ENCODE peak calls at places on chromosomes 2 and 18, in nine cellular contexts. Q is GM06990, P is endothelial cell, Y is upper lobe of right lung, B is heart left ventricle, M is NB4, S is RWPE1, H is fibroblast of pulmonary artery, X is glutamatergic neuron. E is an unnamed sample.

GRCh38 chr2:105104208-105104731 is 66.4 kb downstream of the MRPS9 start:
- DNase-seq in Q (no peak), P (no peak), Y (no peak), B (no peak), M (no peak), S (peak; percentile 38), H (no peak), X (no peak), E (peak; percentile 62)

GRCh38 chr18:10234912-10235439 is 219.5 kb upstream of the APCDD1 start:
- DNase-seq in Q (no peak), P (no peak), Y (no peak), B (no peak), M (peak; percentile 73), S (peak; percentile 50), H (peak; percentile 83), X (no peak), E (peak; percentile 51)

GRCh38 chr2:56379066-56379465 is 195.3 kb downstream of the CCDC85A start:
- DNase-seq in Q (no peak), P (no peak), Y (no peak), B (no peak), M (no peak), S (no peak), H (no peak), X (no peak), E (peak; percentile 16)

GRCh38 chr2:159044804-159045286 is 76.4 kb downstream of the TANC1 start:
- DNase-seq in Q (no peak), P (no peak), Y (no peak), B (peak; percentile 57), M (no peak), S (peak; percentile 66), H (no peak), X (no peak), E (peak; percentile 72)

GRCh38 chr2:230411484-230412368 is 4.3 kb upstream of the SP100 start:
- DNase-seq in Q (peak; percentile 82), P (peak; percentile 53), Y (peak; percentile 87), B (peak; percentile 75), M (peak; percentile 75), S (peak; percentile 70), H (peak; percentile 63), X (peak; percentile 59), E (peak; percentile 52)

GRCh38 chr2:233021771-233022170 is 8.7 kb upstream of the NGEF start:
- DNase-seq in Q (no peak), P (no peak), Y (no peak), B (no peak), M (no peak), S (no peak), H (peak; percentile 26), X (no peak), E (peak; percentile 23)

GRCh38 chr2:174786066-174786725 is 21.9 kb upstream of the CHRNA1 start:
- DNase-seq in Q (no peak), P (no peak), Y (no peak), B (no peak), M (no peak), S (no peak), H (peak; percentile 52), X (no peak), E (no peak)

GRCh38 chr18:70469916-70470315 is 181.1 kb downstream of the SOCS6 start:
- DNase-seq in Q (no peak), P (no peak), Y (no peak), B (peak; percentile 30), M (peak; percentile 81), S (no peak), H (peak; percentile 63), X (no peak), E (no peak)

GRCh38 chr2:11444737-11445136 is 21.2 kb downstream of the E2F6 start:
- DNase-seq in Q (no peak), P (no peak), Y (no peak), B (no peak), M (no peak), S (no peak), H (no peak), X (no peak), E (no peak)
- TF ChIP-seq CTCF in Q (no peak), P (no peak), Y (no peak), B (no peak), M (no peak), S (no peak), H (no peak), X (no peak), E (no peak)

DNA sequence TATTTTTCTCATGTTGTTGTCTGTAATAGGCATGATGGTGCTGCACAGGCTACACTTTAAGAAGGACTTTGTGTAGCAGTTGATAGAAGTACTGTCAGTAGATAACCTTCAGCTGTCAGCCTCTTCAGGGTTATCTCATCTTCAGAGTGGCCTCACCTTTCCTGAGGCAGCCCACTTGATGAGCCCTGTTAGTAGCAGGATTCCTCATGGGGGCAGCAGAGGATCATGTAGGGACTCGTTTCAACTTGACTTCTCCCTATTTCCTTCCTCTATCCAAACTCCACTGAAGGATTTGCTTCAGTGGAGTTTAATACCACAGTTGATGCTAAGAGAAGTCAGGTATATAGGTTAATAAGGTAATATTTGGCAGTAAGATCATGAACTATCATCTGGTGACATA is 530.3 kb upstream of the FSIP2 start:
- DNase-seq in Q (no peak), P (peak; percentile 56), Y (no peak), B (no peak), M (peak; percentile 55), S (peak; percentile 8), H (peak; percentile 1), X (peak; percentile 62), E (peak; percentile 73)
- TF ChIP-seq CTCF in Q (peak; percentile 49), P (peak; percentile 15), Y (no peak), B (no peak), M (peak; percentile 55), S (peak; percentile 45), H (no peak), X (peak; percentile 32), E (peak; percentile 50)

DNA sequence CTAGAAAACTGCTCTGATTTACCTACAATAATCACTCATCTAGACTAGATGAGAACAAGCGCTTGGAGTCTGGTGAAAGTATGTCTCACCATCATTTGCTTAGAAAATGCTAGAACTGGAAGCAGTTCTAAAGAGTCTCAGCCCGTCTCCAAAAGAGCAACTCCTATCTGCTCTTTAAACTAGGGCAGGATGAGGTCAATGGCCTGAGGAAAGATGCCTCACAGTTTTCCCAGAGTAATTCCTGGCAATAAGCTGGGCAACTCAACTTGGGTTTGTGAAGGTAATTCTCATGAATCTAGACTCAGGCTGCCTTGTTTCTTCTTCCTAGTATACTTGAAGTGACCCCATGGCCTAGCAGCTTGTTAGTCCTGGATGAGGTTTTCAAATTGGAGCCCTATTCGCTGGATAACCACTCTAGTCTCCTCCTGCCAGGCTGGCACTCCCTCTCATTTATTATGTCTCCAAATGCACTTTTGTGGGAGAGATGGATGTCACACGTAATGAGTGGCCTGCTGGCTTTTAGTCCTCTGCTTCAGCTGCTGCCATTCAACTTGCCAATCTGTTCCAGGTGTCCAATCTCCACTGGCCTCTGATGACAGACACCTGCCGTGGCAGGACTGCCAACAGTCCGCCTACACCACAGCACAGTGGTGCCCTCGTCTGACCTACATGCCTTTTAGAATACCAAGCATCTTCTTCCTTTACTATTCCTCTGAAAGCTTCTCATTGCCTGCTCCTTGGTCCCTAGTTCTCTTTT is 80.9 kb downstream of the CABYR start:
- DNase-seq in Q (no peak), P (no peak), Y (no peak), B (peak; percentile 61), M (no peak), S (no peak), H (no peak), X (no peak), E (no peak)
- TF ChIP-seq CTCF in Q (no peak), P (no peak), Y (no peak), B (no peak), M (no peak), S (no peak), H (no peak), X (no peak), E (no peak)

DNA sequence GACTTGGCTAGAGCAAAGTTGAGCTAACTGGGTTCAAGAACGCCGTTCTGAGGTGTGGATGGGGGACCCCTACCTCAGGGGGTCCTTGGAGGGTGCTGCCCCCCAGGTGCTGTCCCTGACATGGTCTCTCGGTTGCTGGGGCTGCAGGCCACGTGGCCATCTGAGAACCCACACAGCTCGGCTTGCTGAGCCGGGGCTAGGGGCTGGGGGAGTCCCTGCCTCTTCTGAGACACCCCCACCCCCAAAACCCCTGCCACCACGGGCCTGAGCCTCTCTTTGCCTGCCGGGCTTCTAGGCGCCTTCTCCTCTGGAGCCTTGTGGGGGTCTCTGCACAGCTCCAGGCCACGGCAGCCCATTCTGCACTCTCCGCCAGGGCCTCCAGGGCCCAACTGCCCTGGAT is 52.0 kb upstream of the LAMA1 start:
- DNase-seq in Q (no peak), P (no peak), Y (no peak), B (no peak), M (no peak), S (no peak), H (no peak), X (no peak), E (no peak)
- TF ChIP-seq CTCF in Q (no peak), P (no peak), Y (no peak), B (no peak), M (no peak), S (no peak), H (no peak), X (no peak), E (no peak)

GRCh38 chr18:72867721-72868665 is at the start of gene NETO1:
- DNase-seq in Q (no peak), P (peak; percentile 65), Y (no peak), B (no peak), M (no peak), S (peak; percentile 18), H (no peak), X (peak; percentile 72), E (no peak)

GRCh38 chr18:72871091-72871490 is 3.3 kb upstream of the NETO1 start:
- DNase-seq in Q (no peak), P (no peak), Y (no peak), B (no peak), M (no peak), S (peak; percentile 41), H (peak; percentile 10), X (no peak), E (peak; percentile 93)

GRCh38 chr18:72866901-72867701 is 686 bp downstream of the NETO1 start:
- DNase-seq in Q (no peak), P (peak; percentile 50), Y (no peak), B (no peak), M (no peak), S (peak; percentile 11), H (no peak), X (peak; percentile 71), E (no peak)

GRCh38 chr18:72868666-72869661 is 1.2 kb upstream of the NETO1 start:
- DNase-seq in Q (no peak), P (peak; percentile 36), Y (no peak), B (no peak), M (no peak), S (peak; percentile 4), H (no peak), X (peak; percentile 36), E (no peak)

GRCh38 chr18:72869786-72870185 is 2.0 kb upstream of the NETO1 start:
- DNase-seq in Q (no peak), P (peak; percentile 8), Y (no peak), B (no peak), M (no peak), S (no peak), H (no peak), X (no peak), E (no peak)
- TF ChIP-seq CTCF in Q (no peak), P (no peak), Y (no peak), B (no peak), M (no peak), S (no peak), H (no peak), X (no peak), E (no peak)

GRCh38 chr18:37247499-37248161 is 318.0 kb downstream of the CELF4 start:
- DNase-seq in Q (no peak), P (no peak), Y (no peak), B (no peak), M (no peak), S (no peak), H (no peak), X (no peak), E (no peak)
- TF ChIP-seq CTCF in Q (no peak), P (no peak), Y (no peak), B (no peak), M (no peak), S (no peak), H (no peak), X (no peak), E (no peak)

GRCh38 chr2:199463708-199464613 is 6.2 kb upstream of the SATB2 start:
- DNase-seq in Q (no peak), P (peak; percentile 19), Y (no peak), B (no peak), M (no peak), S (no peak), H (no peak), X (no peak), E (no peak)
- TF ChIP-seq CTCF in Q (no peak), P (peak; percentile 22), Y (no peak), B (no peak), M (no peak), S (peak; percentile 50), H (no peak), X (peak; percentile 29), E (no peak)

E was measured in MCF 10A.